ENCODE peak calls at places on chromosomes 11 and 22, in seven cellular contexts. N is body of pancreas; V is CD4-positive, alpha-beta T cell; L is heart right ventricle; P is tibial nerve; G is psoas muscle; B is thyroid gland. C is an unnamed sample.
A peak's percentile ranks its signal among the peaks of the same experiment; 100 is the strongest.

GRCh38 chr11:123549901-123550619 is 104.4 kb downstream of the SCN3B start:
- DNase-seq in N (no peak), L (no peak), G (no peak), P (no peak), B (no peak), V (no peak), C (no peak)

GRCh38 chr11:100776212-100776896 is 89.3 kb downstream of the ARHGAP42 start:
- DNase-seq in N (no peak), B (no peak), L (no peak), V (no peak), G (no peak), P (no peak), C (no peak)

GRCh38 chr11:11774928-11775327 is 66.8 kb upstream of the USP47 start:
- DNase-seq in P (no peak), N (no peak), L (no peak), B (no peak), G (no peak), V (no peak), C (no peak)

GRCh38 chr11:18802381-18803257 is 11.0 kb upstream of the PTPN5 start:
- DNase-seq in N (peak; percentile 73), B (peak; percentile 44), G (no peak), P (no peak), V (no peak), L (peak; percentile 49), C (no peak)

GRCh38 chr11:72361321-72361720 is 73.0 kb downstream of the CLPB start:
- DNase-seq in P (no peak), B (no peak), N (no peak), G (no peak), V (no peak), L (no peak), C (no peak)

GRCh38 chr22:42078469-42079318 is 806 bp upstream of the SMDT1 start:
- DNase-seq in V (no peak), P (no peak), B (peak; percentile 62), N (peak; percentile 31), L (no peak), G (no peak), C (peak; percentile 60)

GRCh38 chr11:61488651-61489291 is 19.8 kb upstream of the LRRC10B start:
- DNase-seq in L (peak; percentile 80), V (no peak), B (peak; percentile 90), G (peak; percentile 81), N (peak; percentile 81), P (peak; percentile 31), C (no peak)

GRCh38 chr11:14275081-14275480 is 83.9 kb downstream of the RRAS2 start:
- DNase-seq in N (no peak), G (no peak), V (no peak), P (no peak), B (no peak), L (no peak), C (no peak)

GRCh38 chr22:20248461-20248959 is 19.6 kb downstream of the RTN4R start:
- DNase-seq in P (no peak), B (no peak), L (no peak), V (no peak), G (no peak), N (no peak), C (no peak)

GRCh38 chr22:47382164-47382890 is 619.9 kb downstream of the TBC1D22A start:
- DNase-seq in V (no peak), N (peak; percentile 3), L (no peak), P (no peak), G (no peak), B (no peak), C (peak; percentile 26)

GRCh38 chr11:90252053-90252452 is 29.2 kb upstream of the CHORDC1 start:
- DNase-seq in G (no peak), L (no peak), V (no peak), N (no peak), B (no peak), P (no peak), C (no peak)

GRCh38 chr11:34480339-34480738 is 33.3 kb downstream of the ELF5 start:
- DNase-seq in V (no peak), P (no peak), N (no peak), L (no peak), B (peak; percentile 64), G (no peak), C (no peak)

GRCh38 chr11:130001491-130002351 is 914 bp downstream of the PRDM10 start:
- DNase-seq in G (no peak), N (no peak), B (peak; percentile 39), P (no peak), V (peak; percentile 35), L (no peak), C (peak; percentile 68)

GRCh38 chr11:134272381-134273316 is 3.5 kb upstream of the GLB1L3 start:
- DNase-seq in V (no peak), G (no peak), B (no peak), L (no peak), P (no peak), N (no peak), C (no peak)

GRCh38 chr11:46643531-46643930 is 26.2 kb downstream of the ATG13 start:
- DNase-seq in P (no peak), B (no peak), N (no peak), G (no peak), V (no peak), L (no peak), C (no peak)

GRCh38 chr11:79241205-79241604 is 199.6 kb downstream of the TENM4 start:
- DNase-seq in B (no peak), N (no peak), G (no peak), P (no peak), L (no peak), V (no peak), C (no peak)
- H3K27ac ChIP-seq in B (no peak overlapping the region), N (no peak overlapping the region), G (no peak overlapping the region), P (no peak overlapping the region), L (no peak overlapping the region), V (no peak overlapping the region), C (no peak overlapping the region)

DNA sequence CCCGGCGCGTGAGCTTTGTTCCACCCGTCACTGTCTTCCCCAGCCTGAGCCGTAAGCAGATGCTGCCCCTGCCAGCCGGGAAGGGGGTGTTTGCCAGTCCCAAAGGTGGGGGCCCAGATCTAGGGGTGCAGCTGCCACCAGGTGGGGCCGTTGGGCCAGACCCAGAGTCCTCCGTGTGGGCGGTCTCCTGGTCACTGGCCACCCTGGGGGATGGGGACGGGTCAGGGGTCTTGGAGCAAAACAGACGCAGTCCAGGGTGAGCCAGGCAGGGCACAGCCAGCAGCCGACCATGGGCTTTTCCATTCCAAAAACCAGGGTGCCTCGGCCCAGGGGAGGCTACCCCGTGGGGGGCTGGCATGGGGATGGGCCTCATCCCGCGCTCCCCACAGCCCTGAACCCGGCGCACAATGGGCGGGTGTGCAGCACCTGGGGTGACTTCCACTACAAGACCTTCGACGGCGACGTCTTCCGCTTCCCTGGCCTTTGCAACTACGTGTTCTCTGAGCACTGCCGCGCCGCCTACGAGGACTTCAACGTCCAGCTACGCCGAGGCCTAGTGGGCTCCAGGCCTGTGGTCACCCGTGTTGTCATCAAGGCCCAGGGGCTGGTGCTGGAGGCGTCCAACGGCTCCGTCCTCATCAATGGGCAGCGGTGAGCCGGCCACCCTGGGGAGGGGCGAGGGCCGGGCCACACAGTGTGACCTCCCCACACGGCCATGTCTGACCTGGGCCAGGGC is 3.5 kb downstream of the MUC5B start:
- DNase-seq in G (peak; percentile 54), P (no peak), L (no peak), N (peak; percentile 10), V (no peak), B (no peak), C (peak; percentile 51)
- TF ChIP-seq CTCF in G (no peak), P (no peak), L (no peak), N (no peak), V (no peak), B (no peak), C (no peak)

GRCh38 chr11:86702387-86702983 is 30.1 kb upstream of the ME3 start:
- DNase-seq in V (no peak), P (no peak), G (no peak), L (no peak), N (no peak), B (no peak), C (no peak)

GRCh38 chr11:86703992-86704391 is 31.6 kb upstream of the ME3 start:
- DNase-seq in L (no peak), V (no peak), G (no peak), P (no peak), B (no peak), N (no peak), C (no peak)

GRCh38 chr11:86706341-86707131 is 34.1 kb upstream of the ME3 start:
- DNase-seq in G (no peak), P (no peak), L (no peak), B (no peak), V (no peak), N (no peak), C (no peak)

GRCh38 chr11:86708671-86709070 is 36.3 kb upstream of the ME3 start:
- DNase-seq in N (no peak), P (no peak), V (no peak), G (no peak), L (no peak), B (no peak), C (no peak)

DNA sequence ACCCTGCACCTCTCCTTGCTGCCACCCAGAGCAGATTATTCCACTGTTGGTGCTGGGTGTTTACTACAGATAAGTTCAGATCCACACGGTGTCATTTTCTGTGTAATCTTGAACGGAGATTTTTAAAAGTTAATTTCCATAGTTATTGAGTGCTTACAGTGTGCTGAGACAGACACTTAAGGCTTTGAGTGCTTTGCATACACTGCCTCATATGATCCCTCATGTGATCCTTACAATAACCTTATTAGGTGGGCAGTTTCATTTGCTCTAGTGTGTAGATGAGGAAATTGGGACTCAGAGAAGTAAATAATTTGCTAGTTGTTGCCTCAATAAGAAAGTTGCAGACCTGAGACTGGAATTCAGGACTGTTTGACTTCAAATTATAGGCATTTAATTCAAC is 32.3 kb upstream of the ME3 start:
- DNase-seq in B (no peak), P (no peak), N (no peak), L (no peak), V (no peak), G (no peak), C (no peak)
- H3K27ac ChIP-seq in B (no peak overlapping the region), P (no peak overlapping the region), N (no peak overlapping the region), L (no peak overlapping the region), V (no peak overlapping the region), G (no peak overlapping the region), C (no peak overlapping the region)

GRCh38 chr11:115670538-115671200 is 166.5 kb upstream of the CADM1 start:
- DNase-seq in V (no peak), B (no peak), L (no peak), G (no peak), P (no peak), N (no peak), C (no peak)
- TF ChIP-seq CTCF in V (no peak), B (no peak), L (no peak), G (no peak), P (no peak), N (no peak), C (no peak)

DNA sequence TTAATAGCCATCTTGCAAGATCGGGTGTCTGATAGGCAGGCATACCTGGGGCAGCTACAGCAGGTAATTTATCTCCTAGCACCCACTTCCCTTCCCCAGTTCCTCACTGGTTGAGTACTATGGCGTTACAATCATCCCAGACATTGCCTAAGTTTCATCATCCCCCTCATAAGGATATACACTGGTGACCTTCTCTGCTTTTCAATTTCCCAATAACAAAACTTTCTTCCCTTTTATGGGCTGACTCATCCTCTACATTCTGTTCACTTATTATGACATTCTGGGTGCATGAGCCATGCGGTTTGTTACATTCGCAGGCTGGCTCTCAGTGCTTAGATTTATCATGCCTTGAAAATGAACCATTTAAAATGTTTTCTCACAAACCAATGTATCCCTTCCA is 5.0 kb upstream of the MRPL11 start:
- DNase-seq in P (no peak), N (no peak), L (no peak), B (no peak), G (no peak), V (no peak), C (no peak)
- H3K27ac ChIP-seq in P (no peak overlapping the region), N (no peak overlapping the region), L (no peak overlapping the region), B (no peak overlapping the region), G (no peak overlapping the region), V (no peak overlapping the region), C (no peak overlapping the region)

C was measured in lower lobe of right lung.